ENCODE peak calls at places on chromosomes 2 and 18, in eight cellular contexts. O is cardiac fibroblast, B is A549, Z is fibroblast of mammary gland, D is HL-60, G is brain microvascular endothelial cell, H is transverse colon, W is IMR-90. J is an unnamed sample.

GRCh38 chr18:55781481-55781957 is 193.5 kb upstream of the TCF4 start:
- DNase-seq in O (peak; percentile 93), B (peak; percentile 52), Z (peak; percentile 79), D (peak; percentile 31), G (peak; percentile 75), H (peak; percentile 10), W (peak; percentile 77), J (peak; percentile 53)

GRCh38 chr2:23378496-23378895 is 6.5 kb upstream of the KLHL29 start:
- DNase-seq in O (no peak), B (no peak), Z (no peak), D (no peak), G (no peak), H (no peak), W (no peak), J (no peak)

GRCh38 chr2:160890667-160891352 is 269.4 kb upstream of the TANK start:
- DNase-seq in O (no peak), B (no peak), Z (no peak), D (no peak), G (no peak), H (no peak), W (no peak), J (no peak)

GRCh38 chr2:172429351-172429968 is 2.1 kb downstream of the ITGA6 start:
- DNase-seq in O (no peak), B (no peak), Z (no peak), D (no peak), G (no peak), H (no peak), W (peak; percentile 31), J (no peak)

GRCh38 chr2:43251171-43251731 is 24.8 kb upstream of the ZFP36L2 start:
- DNase-seq in O (peak; percentile 73), B (no peak), Z (peak; percentile 67), D (no peak), G (no peak), H (no peak), W (peak; percentile 86), J (peak; percentile 70)

GRCh38 chr2:215664847-215665525 is 229.1 kb upstream of the FN1 start:
- DNase-seq in O (peak; percentile 97), B (peak; percentile 63), Z (peak; percentile 97), D (peak; percentile 36), G (peak; percentile 81), H (no peak), W (peak; percentile 93), J (peak; percentile 72)

GRCh38 chr2:148813603-148814065 is 61.4 kb upstream of the KIF5C start:
- DNase-seq in O (no peak), B (no peak), Z (no peak), D (no peak), G (no peak), H (peak; percentile 25), W (no peak), J (no peak)

GRCh38 chr2:128732976-128733431 is 414.3 kb upstream of the HS6ST1 start:
- DNase-seq in O (peak; percentile 97), B (no peak), Z (peak; percentile 99), D (peak; percentile 45), G (peak; percentile 91), H (no peak), W (peak; percentile 82), J (peak; percentile 71)

GRCh38 chr2:223947711-223948205 is 2.6 kb upstream of the WDFY1 start:
- DNase-seq in O (no peak), B (peak; percentile 29), Z (no peak), D (no peak), G (no peak), H (no peak), W (no peak), J (no peak)

GRCh38 chr2:68845043-68845442 is 26.2 kb downstream of the BMP10 start:
- DNase-seq in O (no peak), B (no peak), Z (no peak), D (no peak), G (no peak), H (no peak), W (no peak), J (no peak)

GRCh38 chr2:29393676-29394075 is 278.5 kb downstream of the CLIP4 start:
- DNase-seq in O (no peak), B (no peak), Z (no peak), D (no peak), G (no peak), H (no peak), W (no peak), J (no peak)

GRCh38 chr2:52918551-52918950 is 849.1 kb upstream of the CHAC2 start:
- DNase-seq in O (peak; percentile 44), B (no peak), Z (peak; percentile 73), D (no peak), G (peak; percentile 78), H (no peak), W (peak; percentile 93), J (no peak)

GRCh38 chr18:51149605-51150429 is 47.7 kb downstream of the MEX3C start:
- DNase-seq in O (peak; percentile 72), B (peak; percentile 37), Z (peak; percentile 69), D (no peak), G (peak; percentile 86), H (no peak), W (peak; percentile 62), J (peak; percentile 40)

GRCh38 chr2:112588611-112589045 is 4.2 kb downstream of the CHCHD5 start:
- DNase-seq in O (no peak), B (no peak), Z (no peak), D (no peak), G (no peak), H (no peak), W (no peak), J (no peak)

GRCh38 chr18:32333781-32334180 is 136.9 kb downstream of the GAREM1 start:
- DNase-seq in O (peak; percentile 46), B (no peak), Z (peak; percentile 30), D (no peak), G (no peak), H (no peak), W (no peak), J (no peak)

GRCh38 chr2:111219734-111220505 is 99.2 kb downstream of the BCL2L11 start:
- DNase-seq in O (no peak), B (no peak), Z (no peak), D (no peak), G (no peak), H (no peak), W (no peak), J (no peak)

GRCh38 chr18:36411745-36412168 is 114.2 kb downstream of the FHOD3 start:
- DNase-seq in O (peak; percentile 68), B (peak; percentile 42), Z (peak; percentile 64), D (no peak), G (peak; percentile 36), H (no peak), W (peak; percentile 19), J (no peak)

GRCh38 chr2:37343537-37344434 is 644 bp upstream of the QPCT start:
- DNase-seq in O (peak; percentile 58), B (peak; percentile 64), Z (peak; percentile 81), D (no peak), G (peak; percentile 51), H (no peak), W (peak; percentile 73), J (peak; percentile 34)
- TF ChIP-seq CTCF in O (peak; percentile 49), B (peak; percentile 53), Z (peak; percentile 56), D (no peak), G (peak; percentile 59), H (peak; percentile 28), W (peak; percentile 46), J (peak; percentile 52)

GRCh38 chr2:20080415-20080814 is 29.0 kb upstream of the LAPTM4A start:
- DNase-seq in O (no peak), B (no peak), Z (no peak), D (no peak), G (no peak), H (no peak), W (no peak), J (no peak)
- H3K4me3 ChIP-seq in O (no peak overlapping the region), B (no peak overlapping the region), Z (no peak overlapping the region), D (no peak overlapping the region), G (no peak overlapping the region), H (no peak overlapping the region), W (no peak overlapping the region), J (no peak overlapping the region)

GRCh38 chr18:14075196-14075595 is 57.0 kb downstream of the ZNF519 start:
- DNase-seq in O (no peak), B (no peak), Z (no peak), D (no peak), G (no peak), H (no peak), W (no peak), J (no peak)
- TF ChIP-seq CTCF in O (no peak), B (no peak), Z (no peak), D (no peak), G (peak; percentile 14), H (no peak), W (no peak), J (no peak)

GRCh38 chr18:79616651-79617518 is 62.7 kb upstream of the CTDP1 start:
- DNase-seq in O (peak; percentile 14), B (no peak), Z (peak; percentile 25), D (no peak), G (no peak), H (peak; percentile 3), W (peak; percentile 15), J (peak; percentile 5)
- H3K4me3 ChIP-seq in O (no peak overlapping the region), B (no peak overlapping the region), Z (no peak overlapping the region), D (no peak overlapping the region), G (peak overlapping the region; percentile 33), H (no peak overlapping the region), W (peak overlapping the region; percentile 41), J (peak overlapping the region; percentile 21)